ENCODE peak calls at places on chromosomes 3 and 15, in five cellular contexts. U is foreskin fibroblast, B is AG04450, N is astrocyte, P is cardiac fibroblast. R is an unnamed sample.

GRCh38 chr15:78203346-78204225 is 30.8 kb downstream of the ACSBG1 start:
- DNase-seq in U (no peak), B (no peak), N (no peak), P (no peak), R (no peak)

GRCh38 chr3:138127636-138128365 is 4.4 kb downstream of the A4GNT start:
- DNase-seq in U (no peak), B (no peak), N (no peak), P (peak), R (no peak)

GRCh38 chr3:139448104-139448503 is 28.2 kb downstream of the RBP2 start:
- DNase-seq in U (peak), B (no peak), N (no peak), P (no peak), R (no peak)

GRCh38 chr3:146796078-146796477 is 190.9 kb upstream of the PLSCR5 start:
- DNase-seq in U (no peak), B (no peak), N (no peak), P (peak), R (peak)

GRCh38 chr3:54171509-54171908 is 49.2 kb downstream of the CACNA2D3 start:
- DNase-seq in U (no peak), B (no peak), N (no peak), P (no peak), R (no peak)

GRCh38 chr15:60626051-60626450 is 147.1 kb upstream of the ICE2 start:
- DNase-seq in U (no peak), B (no peak), N (no peak), P (peak), R (no peak)

GRCh38 chr15:31799711-31800321 is 230.5 kb upstream of the CHRNA7 start:
- DNase-seq in U (no peak), B (no peak), N (no peak), P (no peak), R (no peak)

GRCh38 chr3:168213920-168214319 is 118.2 kb upstream of the GOLIM4 start:
- DNase-seq in U (no peak), B (no peak), N (no peak), P (peak), R (peak)

GRCh38 chr3:128313936-128314335 is 152.8 kb downstream of the DNAJB8 start:
- DNase-seq in U (no peak), B (no peak), N (no peak), P (no peak), R (no peak)

GRCh38 chr3:17938313-17938712 is 195.9 kb upstream of the TBC1D5 start:
- DNase-seq in U (no peak), B (no peak), N (no peak), P (no peak), R (no peak)

GRCh38 chr3:139523166-139523565 is 16.4 kb downstream of the RBP1 start:
- DNase-seq in U (no peak), B (no peak), N (no peak), P (no peak), R (no peak)

GRCh38 chr15:62391565-62392262 is 226.6 kb upstream of the C2CD4B start:
- DNase-seq in U (peak), B (no peak), N (peak), P (peak), R (peak)

GRCh38 chr15:80823995-80824394 is 44.8 kb downstream of the CEMIP start:
- DNase-seq in U (no peak), B (no peak), N (no peak), P (no peak), R (no peak)

GRCh38 chr3:12629560-12629959 is 34.4 kb downstream of the RAF1 start:
- DNase-seq in U (peak), B (no peak), N (peak), P (peak), R (no peak)

GRCh38 chr3:183868804-183869203 is 15.9 kb downstream of the PARL start:
- DNase-seq in U (no peak), B (no peak), N (no peak), P (no peak), R (no peak)

GRCh38 chr3:110391640-110392395 is 679.8 kb upstream of the NECTIN3 start:
- DNase-seq in U (peak), B (no peak), N (peak), P (peak), R (peak)

GRCh38 chr15:94298359-94298758 is 67.0 kb downstream of the MCTP2 start:
- DNase-seq in U (no peak), B (no peak), N (no peak), P (no peak), R (no peak)

GRCh38 chr3:71690222-71690821 is 34.9 kb downstream of the EIF4E3 start:
- DNase-seq in U (peak), B (no peak), N (peak), P (peak), R (peak)

GRCh38 chr3:154473769-154474168 is 43.8 kb upstream of the GPR149 start:
- DNase-seq in U (no peak), B (no peak), N (no peak), P (no peak), R (no peak)

GRCh38 chr3:12227833-12228232 is 61.0 kb upstream of the PPARG start:
- DNase-seq in U (peak), B (no peak), N (peak), P (peak), R (peak)

DNA sequence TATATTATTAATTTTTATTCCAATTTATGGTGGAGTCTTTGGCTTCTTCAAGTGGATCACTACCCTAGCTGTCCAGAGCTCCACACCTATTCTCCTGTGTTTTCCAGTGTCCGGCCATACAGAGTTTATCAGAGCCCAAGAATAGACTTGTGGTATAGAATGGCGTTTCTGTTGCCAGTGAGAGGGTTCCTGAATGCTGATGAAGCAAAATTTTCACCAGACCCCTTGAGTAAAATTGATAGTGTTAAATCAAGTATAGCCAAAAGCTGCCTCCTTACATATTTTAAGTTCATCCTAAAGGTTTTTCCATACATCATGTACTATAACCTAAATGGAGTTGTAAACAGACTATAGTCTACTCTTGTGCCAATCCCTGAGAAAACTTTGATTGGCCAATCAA is 171.5 kb upstream of the CHL1 start:
- DNase-seq in U (no peak), B (no peak), N (no peak), P (no peak), R (no peak)
- TF ChIP-seq CTCF in U (no peak), B (no peak), N (no peak), P (no peak), R (no peak)

DNA sequence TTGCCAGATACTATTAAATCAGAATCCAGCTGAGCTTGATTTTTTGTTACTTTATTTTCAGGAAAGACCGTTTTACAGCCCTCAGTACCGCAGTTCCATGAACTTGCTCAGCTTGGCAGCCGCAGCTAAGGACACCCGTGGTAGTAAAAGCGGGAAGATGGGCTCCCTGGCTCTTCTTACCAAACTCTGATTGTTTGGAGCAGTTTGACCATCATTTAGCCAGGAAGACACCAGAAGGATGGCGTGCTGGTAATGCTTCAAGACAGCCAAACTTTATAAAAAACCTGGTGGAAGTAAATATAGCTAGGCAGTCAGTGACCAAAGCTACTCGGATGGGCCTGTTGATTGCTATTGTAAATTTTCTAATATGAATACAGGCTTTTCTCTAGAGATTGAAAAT is 28.9 kb downstream of the POLR2M start:
- DNase-seq in U (no peak), B (no peak), N (no peak), P (no peak), R (no peak)
- H3K4me3 ChIP-seq in U (no peak), B (no peak), N (no peak), P (no peak), R (no peak)

GRCh38 chr3:2166552-2166951 is 67.9 kb downstream of the CNTN4 start:
- DNase-seq in U (no peak), B (no peak), N (no peak), P (no peak), R (no peak)
- TF ChIP-seq CTCF in U (no peak), B (no peak), N (no peak), P (no peak), R (no peak)

GRCh38 chr3:50340404-50341329 is at the start of gene RASSF1:
- DNase-seq in U (peak), B (no peak), N (no peak), P (peak), R (peak)
- H3K4me3 ChIP-seq in U (peak), B (peak), N (peak), P (peak), R (peak)

DNA sequence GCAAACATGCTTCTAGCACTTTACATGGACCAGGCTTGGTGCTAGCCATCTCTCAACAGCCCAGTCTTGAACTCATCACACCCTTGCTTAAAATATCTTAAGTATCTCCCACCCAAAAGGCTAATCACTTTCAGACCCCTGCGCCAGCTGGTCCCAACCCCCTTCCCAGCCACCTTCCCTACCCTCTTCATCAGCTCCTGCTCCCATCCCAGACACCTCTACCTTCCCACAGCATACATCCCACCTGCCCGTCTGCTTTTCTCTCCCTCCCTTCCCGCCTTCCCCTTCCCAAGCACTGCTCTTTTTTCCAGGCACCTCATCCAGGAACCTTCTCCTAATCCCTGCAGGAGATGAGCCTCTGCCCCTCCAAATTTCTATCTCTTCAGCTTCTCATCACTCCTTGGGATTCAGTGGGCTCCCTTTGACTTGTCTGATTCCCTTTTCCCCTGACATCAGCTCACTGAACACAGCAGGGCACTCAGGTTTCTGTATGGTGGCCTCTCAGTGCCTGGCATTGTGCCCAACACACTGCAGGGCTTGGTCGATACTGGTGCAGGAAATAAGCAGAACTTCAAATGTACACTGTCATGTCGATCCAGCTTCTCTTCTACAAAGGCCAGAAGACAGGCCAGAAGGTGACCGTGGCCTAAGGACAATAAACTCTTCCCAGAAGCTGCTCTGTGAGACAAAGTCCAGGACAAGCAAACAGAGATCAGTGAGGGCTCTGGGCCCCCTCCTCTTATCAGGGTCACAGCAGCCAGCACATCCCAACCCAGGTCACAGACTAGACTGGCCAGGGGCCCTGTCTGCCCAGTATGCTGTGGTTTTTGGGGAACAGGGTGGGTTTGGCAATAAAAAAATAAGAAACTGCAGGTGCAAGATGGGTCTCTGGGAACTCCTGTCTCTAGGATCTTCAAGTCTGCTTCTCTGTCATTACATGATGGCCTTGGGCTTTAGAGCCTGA is 2.2 kb upstream of the ITIH1 start:
- DNase-seq in U (no peak), B (no peak), N (no peak), P (no peak), R (no peak)
- TF ChIP-seq CTCF in U (no peak), B (no peak), N (no peak), P (no peak), R (no peak)

GRCh38 chr15:29110176-29110575 is 159.4 kb downstream of the NSMCE3 start:
- DNase-seq in U (no peak), B (no peak), N (no peak), P (no peak), R (no peak)

GRCh38 chr15:29107971-29108645 is 161.5 kb downstream of the NSMCE3 start:
- DNase-seq in U (no peak), B (no peak), N (no peak), P (no peak), R (no peak)

GRCh38 chr15:29110733-29111132 is 158.9 kb downstream of the NSMCE3 start:
- DNase-seq in U (no peak), B (no peak), N (no peak), P (no peak), R (no peak)

GRCh38 chr15:29111705-29112281 is 157.8 kb downstream of the NSMCE3 start:
- DNase-seq in U (no peak), B (no peak), N (no peak), P (no peak), R (no peak)

GRCh38 chr15:29109762-29110161 is 159.9 kb downstream of the NSMCE3 start:
- DNase-seq in U (no peak), B (no peak), N (no peak), P (no peak), R (no peak)
- H3K4me3 ChIP-seq in U (no peak), B (no peak), N (no peak), P (no peak), R (no peak)

GRCh38 chr3:150371741-150372254 is 36.3 kb upstream of the TSC22D2 start:
- DNase-seq in U (peak), B (peak), N (peak), P (peak), R (peak)

GRCh38 chr3:150370129-150370602 is 37.9 kb upstream of the TSC22D2 start:
- DNase-seq in U (peak), B (peak), N (peak), P (peak), R (peak)

GRCh38 chr3:150373234-150373633 is 34.9 kb upstream of the TSC22D2 start:
- DNase-seq in U (no peak), B (no peak), N (no peak), P (no peak), R (no peak)

GRCh38 chr3:150370982-150371381 is 37.1 kb upstream of the TSC22D2 start:
- DNase-seq in U (peak), B (no peak), N (no peak), P (peak), R (no peak)

DNA sequence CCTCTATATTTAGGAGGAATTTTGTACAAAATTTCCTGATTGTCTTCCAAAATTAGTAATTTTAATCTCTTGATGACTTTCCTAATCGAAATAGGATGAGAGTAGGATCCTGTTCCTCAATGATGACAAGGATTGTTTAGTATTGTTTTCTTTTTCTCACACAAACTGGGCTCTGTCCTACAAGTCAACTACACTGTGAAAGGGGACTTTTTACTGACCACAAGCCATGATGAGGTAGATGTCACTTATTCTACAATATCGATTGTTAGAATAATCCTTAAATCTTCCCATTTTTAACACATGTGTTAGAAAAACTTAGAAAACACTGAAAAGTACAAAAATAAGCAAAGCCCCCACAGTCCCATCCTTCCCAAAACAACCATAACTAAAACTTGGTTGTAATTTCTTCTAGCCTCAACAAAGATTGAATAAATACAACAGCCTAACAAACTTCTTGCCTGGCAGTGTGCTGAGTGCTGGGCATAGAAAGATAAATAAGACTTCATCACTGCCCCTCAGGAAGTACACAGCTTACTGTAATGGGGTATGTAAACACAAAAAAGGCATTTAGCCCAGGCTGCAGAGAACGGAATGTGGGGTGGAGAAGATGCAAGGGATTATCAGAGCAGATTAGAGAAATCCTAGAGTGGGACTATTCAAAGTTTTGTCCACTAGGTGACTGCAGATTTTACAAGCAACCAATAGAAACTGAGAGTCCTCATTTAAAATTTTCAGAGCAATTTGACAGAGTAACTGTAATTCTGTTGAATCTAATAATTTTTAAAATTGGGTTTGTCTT is 35.6 kb upstream of the TSC22D2 start:
- DNase-seq in U (peak), B (no peak), N (no peak), P (peak), R (peak)
- TF ChIP-seq CTCF in U (peak), B (peak), N (peak), P (peak), R (peak)

GRCh38 chr3:158097571-158098553 is 8.4 kb downstream of the SHOX2 start:
- DNase-seq in U (peak), B (no peak), N (no peak), P (peak), R (peak)
- H3K4me3 ChIP-seq in U (no peak), B (peak), N (peak), P (peak), R (peak)

GRCh38 chr3:26963356-26963742 is 340.8 kb downstream of the LRRC3B start:
- DNase-seq in U (no peak), B (no peak), N (no peak), P (peak), R (no peak)
- TF ChIP-seq CTCF in U (no peak), B (no peak), N (peak), P (peak), R (no peak)

GRCh38 chr3:152284906-152285305 is 16.2 kb downstream of the MBNL1 start:
- DNase-seq in U (no peak), B (no peak), N (no peak), P (no peak), R (no peak)
- H3K4me3 ChIP-seq in U (no peak), B (no peak), N (no peak), P (no peak), R (no peak)